ENCODE peak calls at places on chromosomes 11 and 22, in four cellular contexts. G is gastrocnemius medialis, F is astrocyte of the spinal cord, I is GM06990. Y is an unnamed sample.

GRCh38 chr11:63837027-63837688 is 1.8 kb upstream of the MARK2 start:
- DNase-seq in I (no peak), G (peak), F (peak), Y (peak)

GRCh38 chr11:116558504-116559252 is 214.1 kb downstream of the BUD13 start:
- DNase-seq in I (no peak), F (peak), G (no peak), Y (no peak)

GRCh38 chr22:47042116-47042825 is 279.8 kb downstream of the TBC1D22A start:
- DNase-seq in F (no peak), I (no peak), G (no peak), Y (no peak)

GRCh38 chr11:134589155-134589554 is 177.1 kb upstream of the B3GAT1 start:
- DNase-seq in I (no peak), G (no peak), F (no peak), Y (no peak)

GRCh38 chr11:75535039-75535563 is 9.4 kb upstream of the GDPD5 start:
- DNase-seq in G (no peak), F (no peak), I (no peak), Y (no peak)

GRCh38 chr11:77111277-77111676 is 8.6 kb downstream of the OMP start:
- DNase-seq in G (no peak), I (no peak), F (no peak), Y (no peak)

GRCh38 chr11:65418681-65419459 is 3.7 kb upstream of the NEAT1 start:
- DNase-seq in G (peak), F (peak), I (peak), Y (peak)

GRCh38 chr11:2533642-2534115 is 88.9 kb downstream of the KCNQ1 start:
- DNase-seq in F (peak), I (peak), G (peak), Y (peak)

GRCh38 chr11:111538407-111539114 is 2.0 kb upstream of the LAYN start:
- DNase-seq in I (no peak), G (no peak), F (no peak), Y (no peak)

GRCh38 chr11:57941875-57942274 is 81.8 kb upstream of the OR9Q1 start:
- DNase-seq in F (no peak), I (no peak), G (no peak), Y (no peak)

GRCh38 chr11:72224587-72225410 is at the start of gene INPPL1:
- DNase-seq in G (no peak), F (peak), I (peak), Y (peak)

GRCh38 chr11:10933455-10934292 is 75.8 kb upstream of the ZBED5 start:
- DNase-seq in G (peak), I (peak), F (peak), Y (peak)

GRCh38 chr11:68033708-68034045 is 3.2 kb downstream of the NDUFS8 start:
- DNase-seq in I (no peak), F (no peak), G (peak), Y (no peak)

GRCh38 chr11:92765965-92766371 is 203.5 kb upstream of the MTNR1B start:
- DNase-seq in G (no peak), I (no peak), F (peak), Y (no peak)

GRCh38 chr11:17724020-17724908 is 4.9 kb downstream of the MYOD1 start:
- DNase-seq in I (no peak), F (no peak), G (no peak), Y (no peak)

GRCh38 chr11:86914836-86915519 is 40.2 kb downstream of the FZD4 start:
- DNase-seq in G (no peak), F (no peak), I (no peak), Y (no peak)

GRCh38 chr11:1796297-1797011 is 32.7 kb upstream of the CTSD start:
- DNase-seq in G (no peak), F (no peak), I (no peak), Y (no peak)

GRCh38 chr11:93740802-93741093 is 547 bp downstream of the TAF1D start:
- DNase-seq in I (no peak), G (peak), F (peak), Y (peak)

GRCh38 chr11:31340903-31341572 is 28.5 kb downstream of the DCDC1 start:
- DNase-seq in G (no peak), I (no peak), F (peak), Y (no peak)

GRCh38 chr11:62061356-62062222 is 62.2 kb upstream of the INCENP start:
- DNase-seq in G (no peak), F (no peak), I (no peak), Y (no peak)

GRCh38 chr22:32590556-32590955 is 115.9 kb downstream of the FBXO7 start:
- DNase-seq in I (no peak), F (peak), G (no peak), Y (no peak)

GRCh38 chr11:133382217-133382746 is 150.0 kb downstream of the OPCML start:
- DNase-seq in G (no peak), F (peak), I (no peak), Y (no peak)

GRCh38 chr11:106421673-106422292 is 344.3 kb downstream of the AASDHPPT start:
- DNase-seq in F (no peak), I (no peak), G (no peak), Y (no peak)

GRCh38 chr11:114162719-114163123 is 103.2 kb downstream of the ZBTB16 start:
- DNase-seq in F (peak), G (peak), I (no peak), Y (no peak)

GRCh38 chr11:32137263-32137662 is 46.4 kb downstream of the RCN1 start:
- DNase-seq in G (no peak), F (peak), I (no peak), Y (no peak)

GRCh38 chr11:75432911-75433321 is at the start of gene KLHL35:
- DNase-seq in F (no peak), I (no peak), G (no peak), Y (no peak)

GRCh38 chr11:104583857-104584256 is 314.4 kb downstream of the CASP12 start:
- DNase-seq in I (no peak), G (no peak), F (no peak), Y (no peak)

GRCh38 chr22:37918149-37918548 is 12.1 kb downstream of the MICALL1 start:
- DNase-seq in G (no peak), F (no peak), I (no peak), Y (no peak)

GRCh38 chr11:76592961-76593360 is 77.6 kb downstream of the LRRC32 start:
- DNase-seq in F (no peak), I (no peak), G (no peak), Y (no peak)

GRCh38 chr22:29427176-29427760 is 11.1 kb upstream of the RFPL1 start:
- DNase-seq in F (no peak), G (no peak), I (no peak), Y (no peak)

GRCh38 chr11:44775366-44776356 is 48.9 kb downstream of the TSPAN18 start:
- DNase-seq in F (no peak), I (no peak), G (no peak), Y (peak)

GRCh38 chr22:28548411-28548810 is 131.2 kb downstream of the TTC28 start:
- DNase-seq in F (no peak), G (no peak), I (no peak), Y (no peak)

GRCh38 chr11:91394718-91395414 is 829.8 kb upstream of the FAT3 start:
- DNase-seq in I (no peak), F (peak), G (no peak), Y (no peak)

GRCh38 chr22:23106906-23107367 is 34.9 kb downstream of the RSPH14 start:
- DNase-seq in I (no peak), G (no peak), F (no peak), Y (no peak)

GRCh38 chr11:30984442-30984816 is 385.1 kb downstream of the DCDC1 start:
- DNase-seq in I (no peak), G (no peak), F (peak), Y (no peak)

GRCh38 chr11:78595431-78596130 is 20.9 kb upstream of the NARS2 start:
- DNase-seq in F (no peak), G (no peak), I (no peak), Y (no peak)

GRCh38 chr11:119092880-119093665 is 8.4 kb downstream of the HMBS start:
- DNase-seq in F (peak), G (no peak), I (no peak), Y (no peak)

GRCh38 chr11:56271092-56271491 is 2.9 kb upstream of the OR5T1 start:
- DNase-seq in F (no peak), I (no peak), G (no peak), Y (no peak)
- TF ChIP-seq CTCF in F (no peak), I (no peak), G (no peak), Y (no peak)

GRCh38 chr11:8925711-8926110 is 7.0 kb downstream of the C11orf16 start:
- DNase-seq in I (no peak), F (no peak), G (no peak), Y (no peak)

GRCh38 chr11:8930456-8931175 is 2.1 kb downstream of the C11orf16 start:
- DNase-seq in F (no peak), G (no peak), I (no peak), Y (no peak)

GRCh38 chr11:8926236-8926635 is 6.5 kb downstream of the C11orf16 start:
- DNase-seq in G (no peak), I (no peak), F (no peak), Y (no peak)

GRCh38 chr11:8928981-8929615 is 3.6 kb downstream of the C11orf16 start:
- DNase-seq in G (no peak), F (no peak), I (no peak), Y (no peak)

DNA sequence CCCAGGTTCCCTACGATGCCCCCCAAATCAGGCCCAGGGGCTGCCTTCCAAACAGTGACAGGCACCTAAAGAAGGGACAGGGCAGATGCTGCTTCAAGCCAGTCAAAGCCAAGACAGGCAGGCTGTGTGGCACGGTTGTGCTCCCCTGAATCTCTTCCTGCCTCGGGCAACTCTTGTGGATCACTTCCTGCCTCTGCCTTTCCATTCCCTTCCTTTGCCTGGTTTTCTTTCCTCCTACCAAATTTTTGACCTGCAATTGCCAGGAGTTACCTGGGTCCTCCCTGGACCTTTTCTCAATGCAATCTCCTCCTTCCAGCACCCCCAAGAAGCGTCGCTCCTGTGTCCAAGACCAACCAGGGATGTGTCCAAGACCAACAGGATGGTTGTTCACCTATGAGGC is 5.5 kb downstream of the C11orf16 start:
- DNase-seq in F (no peak), I (no peak), G (no peak), Y (no peak)
- TF ChIP-seq CTCF in F (no peak), I (no peak), G (no peak), Y (no peak)

GRCh38 chr22:19001204-19001603 is 65.1 kb upstream of the PRODH start:
- DNase-seq in F (no peak), I (no peak), G (no peak), Y (no peak)

GRCh38 chr22:18997306-18997924 is 61.3 kb upstream of the PRODH start:
- DNase-seq in G (no peak), F (no peak), I (no peak), Y (no peak)

GRCh38 chr22:18999416-18999815 is 63.3 kb upstream of the PRODH start:
- DNase-seq in I (no peak), F (no peak), G (no peak), Y (no peak)

GRCh38 chr22:18997925-18998315 is 61.8 kb upstream of the PRODH start:
- DNase-seq in F (no peak), I (no peak), G (no peak), Y (no peak)

GRCh38 chr22:18998998-18999397 is 62.9 kb upstream of the PRODH start:
- DNase-seq in G (no peak), F (no peak), I (no peak), Y (peak)
- TF ChIP-seq CTCF in G (no peak), F (peak), I (peak), Y (peak)

GRCh38 chr22:19972652-19973550 is 31.3 kb upstream of the TXNRD2 start:
- DNase-seq in G (no peak), I (no peak), F (no peak), Y (no peak)

GRCh38 chr22:19974935-19975706 is 33.5 kb upstream of the TXNRD2 start:
- DNase-seq in G (no peak), I (no peak), F (no peak), Y (no peak)

GRCh38 chr22:19975707-19976035 is 34.1 kb upstream of the TXNRD2 start:
- DNase-seq in I (no peak), G (no peak), F (no peak), Y (no peak)

GRCh38 chr22:19973551-19974183 is 32.0 kb upstream of the TXNRD2 start:
- DNase-seq in F (no peak), G (no peak), I (no peak), Y (no peak)

GRCh38 chr22:19974233-19974861 is 32.7 kb upstream of the TXNRD2 start:
- DNase-seq in F (peak), I (no peak), G (no peak), Y (peak)
- TF ChIP-seq CTCF in F (no peak), I (no peak), G (no peak), Y (no peak)

GRCh38 chr11:6995703-6996102 is 24.4 kb downstream of the ZNF214 start:
- DNase-seq in I (no peak), F (no peak), G (no peak), Y (no peak)
- TF ChIP-seq CTCF in I (no peak), F (no peak), G (no peak), Y (no peak)

GRCh38 chr11:120666121-120666639 is 154.6 kb downstream of the GRIK4 start:
- DNase-seq in G (no peak), I (no peak), F (no peak), Y (no peak)
- TF ChIP-seq CTCF in G (no peak), I (peak), F (no peak), Y (no peak)

GRCh38 chr22:42357221-42357620 is 75.0 kb downstream of the NFAM1 start:
- DNase-seq in I (no peak), G (no peak), F (no peak), Y (no peak)

GRCh38 chr22:42356547-42356946 is 75.7 kb downstream of the NFAM1 start:
- DNase-seq in F (no peak), I (no peak), G (no peak), Y (no peak)

GRCh38 chr22:42357634-42358296 is 74.4 kb downstream of the NFAM1 start:
- DNase-seq in I (no peak), G (peak), F (no peak), Y (no peak)

GRCh38 chr22:42350373-42350772 is 79.9 kb upstream of the TCF20 start:
- DNase-seq in F (no peak), G (no peak), I (no peak), Y (no peak)

GRCh38 chr22:42353883-42354727 is 78.1 kb downstream of the NFAM1 start:
- DNase-seq in F (no peak), I (no peak), G (no peak), Y (no peak)
- TF ChIP-seq CTCF in F (no peak), I (no peak), G (no peak), Y (no peak)

DNA sequence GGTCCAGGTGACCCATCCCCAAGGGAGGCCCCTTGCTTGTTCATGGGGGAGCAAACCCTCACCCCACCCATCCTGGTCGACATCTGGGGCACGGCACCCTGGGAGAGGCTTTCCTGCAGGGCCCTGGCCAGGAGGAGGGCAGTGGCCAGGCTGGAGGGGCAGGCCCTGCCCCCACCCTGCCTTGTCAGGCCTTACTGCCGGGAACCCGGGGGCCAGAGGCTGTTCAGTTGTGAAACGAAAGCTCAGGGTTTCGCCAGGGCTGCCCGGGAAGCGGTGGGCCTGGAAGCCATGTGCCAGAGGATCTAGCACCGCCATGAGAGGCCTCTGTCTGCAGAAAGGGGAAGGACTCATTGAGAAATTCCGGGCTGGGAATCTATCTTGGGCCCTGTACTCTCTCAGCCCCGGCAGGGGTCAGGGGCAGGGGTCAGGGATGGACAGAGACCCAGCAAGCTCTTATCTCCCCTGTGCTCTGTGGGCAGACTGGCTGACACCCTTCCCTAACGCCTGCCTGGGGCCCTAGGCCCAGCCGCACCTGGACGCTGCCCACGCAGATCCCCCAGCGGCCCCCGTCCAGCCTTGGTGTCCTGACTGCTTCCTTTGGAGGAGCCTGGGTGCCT is 6.3 kb downstream of the PIM3 start:
- DNase-seq in G (no peak), F (no peak), I (peak), Y (peak)
- TF ChIP-seq CTCF in G (no peak), F (no peak), I (no peak), Y (no peak)

DNA sequence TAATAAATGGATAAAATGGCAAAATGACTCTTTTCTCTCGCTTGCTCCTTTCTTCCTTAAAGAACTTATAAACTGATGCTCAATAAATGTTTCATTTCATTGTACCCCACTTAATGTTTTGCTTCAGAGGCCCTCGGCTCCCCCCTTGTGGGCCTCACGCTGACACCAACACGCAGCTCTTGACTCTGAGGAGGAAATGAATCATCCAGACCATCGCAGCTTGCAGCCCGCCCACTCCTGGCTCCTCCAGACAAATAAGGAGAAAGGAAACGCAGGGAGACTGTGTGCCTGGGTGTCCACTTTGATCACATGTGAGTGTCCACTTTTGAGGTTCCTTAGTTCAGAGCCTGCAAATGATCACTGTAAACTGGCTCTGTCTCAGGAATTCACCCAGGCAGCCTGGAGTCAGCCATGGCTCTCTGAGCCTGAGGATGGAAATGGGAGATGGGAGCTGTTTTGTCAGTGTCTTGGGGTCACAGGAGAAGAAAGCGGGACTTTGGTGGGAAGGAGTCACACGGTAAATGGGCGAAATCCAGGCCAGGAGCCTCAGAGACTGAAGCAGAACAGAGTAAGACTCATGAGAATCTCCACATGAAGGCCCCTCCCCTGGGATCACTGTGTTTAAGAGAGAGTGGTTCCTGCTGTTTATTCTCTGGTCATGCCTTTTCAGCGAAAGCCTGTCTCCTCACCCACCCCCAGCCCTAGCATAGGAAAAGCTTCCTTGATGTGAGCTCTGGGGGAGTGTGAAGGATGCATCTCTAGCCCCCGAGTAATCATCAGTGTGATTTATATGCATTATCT is 96.5 kb downstream of the CWC15 start:
- DNase-seq in G (peak), I (no peak), F (peak), Y (no peak)
- TF ChIP-seq CTCF in G (no peak), I (no peak), F (peak), Y (no peak)

GRCh38 chr22:30866216-30866615 is 102.4 kb downstream of the MORC2 start:
- DNase-seq in I (no peak), F (no peak), G (no peak), Y (no peak)

GRCh38 chr22:30868663-30869385 is 99.8 kb downstream of the MORC2 start:
- DNase-seq in F (peak), I (no peak), G (no peak), Y (no peak)

GRCh38 chr22:30867746-30868662 is 100.6 kb downstream of the MORC2 start:
- DNase-seq in F (no peak), I (no peak), G (no peak), Y (no peak)

GRCh38 chr22:30865656-30866055 is 102.9 kb downstream of the MORC2 start:
- DNase-seq in F (no peak), G (no peak), I (no peak), Y (no peak)

DNA sequence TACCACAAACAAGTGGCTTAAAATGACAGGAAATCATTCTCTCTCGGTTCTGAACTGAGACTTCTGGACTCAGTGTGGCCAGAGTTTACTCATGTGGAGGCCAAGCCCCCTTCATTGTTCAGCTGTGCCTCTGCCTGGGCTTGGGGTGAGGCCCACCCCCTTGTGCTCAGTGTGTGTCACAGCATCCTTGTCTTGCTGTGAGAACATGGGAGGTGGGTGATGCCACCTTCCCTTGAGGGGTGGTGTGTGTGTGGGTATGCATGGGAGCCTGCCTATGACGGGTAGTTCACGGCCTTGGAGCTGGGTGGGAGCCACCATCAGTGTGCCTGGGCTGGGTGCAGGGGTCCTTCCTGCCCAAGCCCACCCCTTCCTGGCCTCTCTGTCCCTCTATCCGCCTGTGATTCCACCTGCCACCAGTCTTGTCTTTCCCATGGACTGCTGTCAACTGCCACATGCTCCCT is 101.7 kb downstream of the MORC2 start:
- DNase-seq in F (no peak), I (no peak), G (no peak), Y (no peak)
- TF ChIP-seq CTCF in F (no peak), I (peak), G (no peak), Y (peak)

Y was measured in neural crest cell.